ENCODE peak calls at places on chromosomes 2 and 18, in four cellular contexts. S, R, J and F are unnamed samples.

GRCh38 chr18:45136381-45137088 is 455.8 kb downstream of the SETBP1 start:
- DNase-seq in J (no peak), R (no peak), S (no peak), F (no peak)

GRCh38 chr2:18828296-18828695 is 238.9 kb upstream of the NT5C1B start:
- DNase-seq in R (no peak), J (no peak), S (no peak), F (no peak)

GRCh38 chr2:26712486-26713465 is 20.3 kb downstream of the KCNK3 start:
- DNase-seq in S (no peak), R (peak; percentile 92), J (no peak), F (peak; percentile 81)

GRCh38 chr2:84792856-84793522 is 87.9 kb downstream of the TRABD2A start:
- DNase-seq in R (no peak), J (no peak), S (no peak), F (no peak)

GRCh38 chr2:151619337-151619989 is 114.8 kb downstream of the NEB start:
- DNase-seq in S (peak; percentile 12), J (no peak), R (no peak), F (no peak)

GRCh38 chr2:65021709-65022108 is 32.5 kb downstream of the SLC1A4 start:
- DNase-seq in J (no peak), S (no peak), R (no peak), F (peak; percentile 46)

GRCh38 chr2:158598856-158599517 is 142.2 kb downstream of the PKP4 start:
- DNase-seq in S (no peak), J (no peak), R (no peak), F (peak; percentile 25)

GRCh38 chr18:5543854-5544389 is at the start of gene EPB41L3:
- DNase-seq in R (peak; percentile 43), J (peak; percentile 76), S (peak; percentile 66), F (peak; percentile 40)

GRCh38 chr2:74374509-74375205 is 5.5 kb downstream of the DCTN1 start:
- DNase-seq in J (no peak), S (peak; percentile 80), R (peak; percentile 99), F (peak; percentile 99)

GRCh38 chr2:150472122-150472899 is 15.2 kb downstream of the RND3 start:
- DNase-seq in S (no peak), R (no peak), J (no peak), F (no peak)

GRCh38 chr2:55922488-55922887 is 1.1 kb downstream of the EFEMP1 start:
- DNase-seq in S (peak; percentile 16), J (no peak), R (no peak), F (no peak)

GRCh38 chr2:20618468-20618885 is 32.4 kb downstream of the HS1BP3 start:
- DNase-seq in R (no peak), S (no peak), J (no peak), F (no peak)

GRCh38 chr2:88090446-88091283 is 23.0 kb downstream of the SMYD1 start:
- DNase-seq in R (peak; percentile 39), J (peak; percentile 35), S (no peak), F (no peak)

GRCh38 chr2:14678754-14679153 is 46.2 kb downstream of the LRATD1 start:
- DNase-seq in J (no peak), S (no peak), R (peak; percentile 59), F (no peak)

GRCh38 chr2:72923833-72924352 is 6.6 kb downstream of the EMX1 start:
- DNase-seq in S (no peak), J (no peak), R (no peak), F (peak; percentile 47)

GRCh38 chr2:119694994-119695521 is 16.1 kb downstream of the TMEM177 start:
- DNase-seq in S (no peak), R (peak; percentile 77), J (no peak), F (no peak)

GRCh38 chr2:25401307-25402021 is 59.7 kb upstream of the DNMT3A start:
- DNase-seq in R (peak; percentile 18), J (no peak), S (no peak), F (no peak)

GRCh38 chr2:29628078-29628765 is 293.2 kb downstream of the ALK start:
- DNase-seq in S (no peak), J (no peak), R (peak; percentile 13), F (no peak)

GRCh38 chr18:37294951-37295350 is 270.6 kb downstream of the CELF4 start:
- DNase-seq in J (peak; percentile 10), R (no peak), S (peak; percentile 69), F (no peak)

GRCh38 chr2:39736593-39736992 is 42.5 kb downstream of the THUMPD2 start:
- DNase-seq in R (no peak), S (no peak), J (no peak), F (no peak)

GRCh38 chr2:128817171-128817570 is 498.5 kb upstream of the HS6ST1 start:
- DNase-seq in R (no peak), J (no peak), S (no peak), F (no peak)

GRCh38 chr2:42336361-42336965 is 24.6 kb downstream of the COX7A2L start:
- DNase-seq in S (no peak), J (no peak), R (no peak), F (no peak)

GRCh38 chr18:21117385-21118135 is 5.9 kb upstream of the ROCK1 start:
- DNase-seq in S (no peak), J (peak; percentile 77), R (peak; percentile 41), F (no peak)

GRCh38 chr2:191376981-191377629 is 131.9 kb downstream of the MYO1B start:
- DNase-seq in R (peak; percentile 76), S (peak; percentile 38), J (peak; percentile 55), F (no peak)

GRCh38 chr18:63567276-63567675 is 19.9 kb upstream of the SERPINB13 start:
- DNase-seq in J (no peak), R (no peak), S (no peak), F (no peak)

GRCh38 chr18:3384664-3385189 is 65.2 kb upstream of the TGIF1 start:
- DNase-seq in J (no peak), S (no peak), R (no peak), F (no peak)

GRCh38 chr2:218003994-218004419 is 1.2 kb upstream of the TNS1 start:
- DNase-seq in S (no peak), R (no peak), J (no peak), F (peak; percentile 51)

GRCh38 chr2:192885569-192886160 is 690.9 kb upstream of the TMEFF2 start:
- DNase-seq in J (no peak), R (no peak), S (no peak), F (no peak)

GRCh38 chr2:219350215-219350937 is 17.8 kb upstream of the RESP18 start:
- DNase-seq in S (no peak), R (no peak), J (no peak), F (no peak)

GRCh38 chr18:12056034-12056883 is 37.4 kb upstream of the ANKRD62 start:
- DNase-seq in J (no peak), S (no peak), R (no peak), F (no peak)